ENCODE peak calls at places on chromosomes 6 and 20, in six cellular contexts. One of them, this sample, is unnamed.

GRCh38 chr6:30725713-30726505 is 5.8 kb downstream of the TUBB start:
- DNase-seq in uterus: no peak
- DNase-seq in neural progenitor cell: no peak
- DNase-seq in endodermal cell: peak
- DNase-seq in colonic mucosa: no peak
- DNase-seq in Peyer's patch: no peak
- DNase-seq in this sample: no peak

GRCh38 chr6:56361812-56362211 is 114.4 kb upstream of the COL21A1 start:
- DNase-seq in uterus: peak
- DNase-seq in endodermal cell: no peak
- DNase-seq in neural progenitor cell: no peak
- DNase-seq in colonic mucosa: no peak
- DNase-seq in Peyer's patch: no peak
- DNase-seq in this sample: no peak

GRCh38 chr6:55433446-55434130 is 106.3 kb downstream of the GFRAL start:
- DNase-seq in Peyer's patch: no peak
- DNase-seq in uterus: no peak
- DNase-seq in endodermal cell: no peak
- DNase-seq in neural progenitor cell: peak
- DNase-seq in colonic mucosa: no peak
- DNase-seq in this sample: no peak

GRCh38 chr6:107811591-107812218 is 12.4 kb downstream of the SCML4 start:
- DNase-seq in uterus: no peak
- DNase-seq in colonic mucosa: no peak
- DNase-seq in neural progenitor cell: no peak
- DNase-seq in Peyer's patch: no peak
- DNase-seq in endodermal cell: peak
- DNase-seq in this sample: no peak

GRCh38 chr6:44641344-44641743 is 253.8 kb downstream of the CDC5L start:
- DNase-seq in endodermal cell: no peak
- DNase-seq in neural progenitor cell: no peak
- DNase-seq in colonic mucosa: no peak
- DNase-seq in Peyer's patch: no peak
- DNase-seq in uterus: no peak
- DNase-seq in this sample: no peak

GRCh38 chr20:51021067-51022025 is 1.6 kb downstream of the KCNG1 start:
- DNase-seq in neural progenitor cell: peak
- DNase-seq in Peyer's patch: no peak
- DNase-seq in colonic mucosa: no peak
- DNase-seq in endodermal cell: peak
- DNase-seq in uterus: no peak
- DNase-seq in this sample: no peak

GRCh38 chr6:166307082-166307980 is 861 bp downstream of the PRR18 start:
- DNase-seq in Peyer's patch: no peak
- DNase-seq in neural progenitor cell: peak
- DNase-seq in colonic mucosa: no peak
- DNase-seq in endodermal cell: peak
- DNase-seq in uterus: no peak
- DNase-seq in this sample: no peak

GRCh38 chr6:71332012-71332411 is 43.4 kb downstream of the OGFRL1 start:
- DNase-seq in uterus: no peak
- DNase-seq in neural progenitor cell: no peak
- DNase-seq in endodermal cell: no peak
- DNase-seq in colonic mucosa: no peak
- DNase-seq in Peyer's patch: no peak
- DNase-seq in this sample: no peak

GRCh38 chr20:21251278-21251677 is 51.9 kb upstream of the XRN2 start:
- DNase-seq in neural progenitor cell: no peak
- DNase-seq in endodermal cell: no peak
- DNase-seq in colonic mucosa: no peak
- DNase-seq in Peyer's patch: no peak
- DNase-seq in uterus: no peak
- DNase-seq in this sample: no peak

GRCh38 chr6:43972915-43973304 is 154.3 kb downstream of the MRPL14 start:
- DNase-seq in Peyer's patch: peak
- DNase-seq in uterus: peak
- DNase-seq in endodermal cell: peak
- DNase-seq in neural progenitor cell: no peak
- DNase-seq in colonic mucosa: peak
- DNase-seq in this sample: peak

GRCh38 chr6:159252955-159253508 is 83.8 kb downstream of the FNDC1 start:
- DNase-seq in Peyer's patch: no peak
- DNase-seq in endodermal cell: peak
- DNase-seq in neural progenitor cell: peak
- DNase-seq in uterus: no peak
- DNase-seq in colonic mucosa: no peak
- DNase-seq in this sample: no peak

GRCh38 chr6:69647726-69648125 is 149.1 kb downstream of the LMBRD1 start:
- DNase-seq in endodermal cell: no peak
- DNase-seq in Peyer's patch: no peak
- DNase-seq in uterus: no peak
- DNase-seq in neural progenitor cell: no peak
- DNase-seq in colonic mucosa: no peak
- DNase-seq in this sample: no peak

GRCh38 chr6:111681856-111682255 is 76.2 kb upstream of the TRAF3IP2 start:
- DNase-seq in uterus: no peak
- DNase-seq in Peyer's patch: no peak
- DNase-seq in neural progenitor cell: no peak
- DNase-seq in endodermal cell: no peak
- DNase-seq in colonic mucosa: no peak
- DNase-seq in this sample: no peak

GRCh38 chr6:108694816-108695215 is 134.1 kb downstream of the FOXO3 start:
- DNase-seq in uterus: no peak
- DNase-seq in Peyer's patch: no peak
- DNase-seq in endodermal cell: no peak
- DNase-seq in neural progenitor cell: no peak
- DNase-seq in colonic mucosa: no peak
- DNase-seq in this sample: no peak

DNA sequence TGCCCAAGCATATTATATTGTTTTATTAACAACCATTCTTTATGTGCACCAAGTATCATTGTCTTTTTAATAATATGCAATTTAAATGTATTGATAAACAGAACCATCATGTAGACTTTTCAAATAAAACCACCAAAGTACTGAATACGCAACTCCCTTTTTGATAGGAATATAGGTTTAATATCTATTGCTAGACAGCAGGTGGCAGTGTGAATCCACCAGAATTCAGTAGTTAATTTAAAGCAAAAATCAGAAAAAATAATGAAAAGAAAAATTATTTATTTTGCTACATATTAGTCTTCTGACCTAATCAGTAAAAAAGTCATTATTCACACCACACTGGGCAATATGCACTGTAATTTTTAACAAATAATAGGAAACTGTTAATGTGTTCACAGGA is 143.7 kb downstream of the KLHL32 start:
- DNase-seq in colonic mucosa: no peak
- DNase-seq in endodermal cell: no peak
- DNase-seq in uterus: no peak
- DNase-seq in Peyer's patch: no peak
- DNase-seq in neural progenitor cell: peak
- DNase-seq in this sample: no peak
- H3K4me3 ChIP-seq in colonic mucosa: no peak
- H3K4me3 ChIP-seq in endodermal cell: no peak
- H3K4me3 ChIP-seq in uterus: no peak
- H3K4me3 ChIP-seq in Peyer's patch: no peak
- H3K4me3 ChIP-seq in neural progenitor cell: no peak
- H3K4me3 ChIP-seq in this sample: no peak

GRCh38 chr6:88916615-88917198 is 46.7 kb downstream of the RNGTT start:
- DNase-seq in endodermal cell: no peak
- DNase-seq in neural progenitor cell: no peak
- DNase-seq in Peyer's patch: no peak
- DNase-seq in colonic mucosa: no peak
- DNase-seq in uterus: no peak
- DNase-seq in this sample: peak

GRCh38 chr6:88921734-88922133 is 41.7 kb downstream of the RNGTT start:
- DNase-seq in colonic mucosa: no peak
- DNase-seq in uterus: no peak
- DNase-seq in neural progenitor cell: no peak
- DNase-seq in endodermal cell: no peak
- DNase-seq in Peyer's patch: no peak
- DNase-seq in this sample: no peak

GRCh38 chr6:88920777-88921728 is 42.4 kb downstream of the RNGTT start:
- DNase-seq in uterus: no peak
- DNase-seq in neural progenitor cell: no peak
- DNase-seq in Peyer's patch: no peak
- DNase-seq in endodermal cell: no peak
- DNase-seq in colonic mucosa: no peak
- DNase-seq in this sample: no peak

GRCh38 chr6:88920088-88920487 is 43.3 kb downstream of the RNGTT start:
- DNase-seq in neural progenitor cell: no peak
- DNase-seq in colonic mucosa: no peak
- DNase-seq in endodermal cell: no peak
- DNase-seq in uterus: no peak
- DNase-seq in Peyer's patch: no peak
- DNase-seq in this sample: no peak

GRCh38 chr6:88919032-88919431 is 44.4 kb downstream of the RNGTT start:
- DNase-seq in endodermal cell: no peak
- DNase-seq in colonic mucosa: no peak
- DNase-seq in Peyer's patch: no peak
- DNase-seq in uterus: no peak
- DNase-seq in neural progenitor cell: no peak
- DNase-seq in this sample: no peak
- TF ChIP-seq CTCF in endodermal cell: peak
- TF ChIP-seq CTCF in colonic mucosa: no peak
- TF ChIP-seq CTCF in Peyer's patch: no peak
- TF ChIP-seq CTCF in uterus: no peak
- TF ChIP-seq CTCF in neural progenitor cell: peak
- TF ChIP-seq CTCF in this sample: peak

GRCh38 chr6:137926207-137926731 is 59.2 kb downstream of the TNFAIP3 start:
- DNase-seq in Peyer's patch: no peak
- DNase-seq in colonic mucosa: no peak
- DNase-seq in neural progenitor cell: peak
- DNase-seq in uterus: no peak
- DNase-seq in endodermal cell: peak
- DNase-seq in this sample: peak
- H3K4me3 ChIP-seq in Peyer's patch: no peak
- H3K4me3 ChIP-seq in colonic mucosa: no peak
- H3K4me3 ChIP-seq in neural progenitor cell: no peak
- H3K4me3 ChIP-seq in uterus: no peak
- H3K4me3 ChIP-seq in endodermal cell: no peak
- H3K4me3 ChIP-seq in this sample: no peak

GRCh38 chr6:132392792-132393191 is 8.5 kb downstream of the MOXD1 start:
- DNase-seq in colonic mucosa: no peak
- DNase-seq in endodermal cell: no peak
- DNase-seq in neural progenitor cell: no peak
- DNase-seq in Peyer's patch: no peak
- DNase-seq in uterus: no peak
- DNase-seq in this sample: no peak
- TF ChIP-seq CTCF in colonic mucosa: no peak
- TF ChIP-seq CTCF in endodermal cell: peak
- TF ChIP-seq CTCF in neural progenitor cell: peak
- TF ChIP-seq CTCF in Peyer's patch: peak
- TF ChIP-seq CTCF in uterus: no peak
- TF ChIP-seq CTCF in this sample: peak

DNA sequence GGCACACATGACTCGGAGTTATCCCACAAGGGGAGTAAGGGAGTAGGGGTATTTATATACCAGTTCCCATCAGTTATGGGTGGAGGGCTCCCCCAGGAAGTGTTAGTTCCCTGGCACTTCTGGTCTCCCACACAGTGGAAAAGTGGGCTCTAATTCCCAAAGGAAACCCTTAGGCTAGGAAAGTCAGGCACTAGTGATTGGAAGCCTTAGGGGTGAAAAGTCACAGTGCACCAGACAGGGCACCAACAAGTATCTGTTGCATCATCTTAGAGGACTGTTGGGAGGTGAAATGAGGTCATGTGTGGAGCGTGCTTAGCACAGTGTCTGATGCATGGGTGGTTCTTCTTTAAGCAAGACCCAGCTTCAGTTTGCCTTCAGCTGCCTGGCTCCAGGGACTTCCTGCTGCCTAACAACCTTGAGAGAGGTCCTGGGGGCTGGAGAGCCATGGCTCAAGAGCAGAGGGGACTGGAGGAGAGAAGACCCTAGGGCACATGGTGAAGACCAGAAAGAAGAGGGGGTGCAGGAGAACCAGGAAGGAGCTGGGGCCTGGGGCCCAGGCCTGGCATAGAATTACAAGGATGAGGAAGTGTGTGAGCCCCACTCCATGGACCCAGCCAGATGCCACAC is 7.5 kb upstream of the FOXP4 start:
- DNase-seq in Peyer's patch: no peak
- DNase-seq in neural progenitor cell: no peak
- DNase-seq in uterus: no peak
- DNase-seq in colonic mucosa: no peak
- DNase-seq in endodermal cell: no peak
- DNase-seq in this sample: no peak
- H3K4me3 ChIP-seq in Peyer's patch: no peak
- H3K4me3 ChIP-seq in neural progenitor cell: no peak
- H3K4me3 ChIP-seq in uterus: no peak
- H3K4me3 ChIP-seq in colonic mucosa: no peak
- H3K4me3 ChIP-seq in endodermal cell: no peak
- H3K4me3 ChIP-seq in this sample: no peak

DNA sequence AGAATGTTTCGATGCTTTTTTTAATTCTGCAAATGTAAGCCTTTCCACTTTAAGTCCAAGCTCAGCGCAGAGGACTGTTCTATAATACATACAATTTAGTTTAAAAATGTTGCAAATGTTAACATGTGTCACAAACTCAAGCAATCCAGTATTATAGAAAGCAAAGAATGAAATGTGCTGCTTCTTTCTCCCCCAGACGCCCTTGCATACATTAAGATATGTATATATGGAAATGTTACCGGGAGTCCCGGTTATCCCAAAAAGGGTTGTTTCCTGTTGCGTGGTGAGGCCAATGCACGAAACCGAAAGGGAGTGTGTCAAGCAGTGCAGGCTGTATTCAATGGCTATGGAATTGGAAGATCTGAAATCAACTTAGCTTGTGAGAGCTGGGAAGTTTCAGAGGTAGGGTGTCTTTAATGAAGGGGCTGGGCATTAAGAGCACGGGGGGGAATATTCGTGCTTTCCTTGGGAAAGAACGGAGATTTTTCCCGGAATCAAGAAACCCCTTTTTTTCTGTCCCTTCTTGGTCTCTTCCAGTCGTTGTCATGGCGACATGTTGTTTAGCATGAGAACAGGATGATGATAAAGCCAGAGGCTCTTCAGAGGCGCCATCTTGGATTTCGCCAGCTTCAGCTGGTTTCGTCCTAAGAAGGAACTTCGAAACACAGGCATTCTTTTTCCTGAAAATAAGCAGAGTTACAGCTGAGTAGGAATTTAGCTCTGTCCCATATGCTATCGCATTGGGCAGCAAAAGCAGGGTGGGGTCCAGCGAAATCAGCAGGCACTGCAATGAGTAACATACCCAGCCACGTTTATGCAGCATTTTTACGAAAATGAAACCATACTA is 10.1 kb upstream of the NQO2 start:
- DNase-seq in colonic mucosa: peak
- DNase-seq in neural progenitor cell: peak
- DNase-seq in uterus: peak
- DNase-seq in endodermal cell: peak
- DNase-seq in Peyer's patch: peak
- DNase-seq in this sample: peak
- TF ChIP-seq CTCF in colonic mucosa: peak
- TF ChIP-seq CTCF in neural progenitor cell: no peak
- TF ChIP-seq CTCF in uterus: no peak
- TF ChIP-seq CTCF in endodermal cell: peak
- TF ChIP-seq CTCF in Peyer's patch: no peak
- TF ChIP-seq CTCF in this sample: no peak

GRCh38 chr20:22617160-22617559 is 32.8 kb upstream of the FOXA2 start:
- DNase-seq in colonic mucosa: peak
- DNase-seq in neural progenitor cell: no peak
- DNase-seq in endodermal cell: no peak
- DNase-seq in Peyer's patch: no peak
- DNase-seq in uterus: no peak
- DNase-seq in this sample: no peak
- H3K4me3 ChIP-seq in colonic mucosa: no peak
- H3K4me3 ChIP-seq in neural progenitor cell: no peak
- H3K4me3 ChIP-seq in endodermal cell: no peak
- H3K4me3 ChIP-seq in Peyer's patch: no peak
- H3K4me3 ChIP-seq in uterus: no peak
- H3K4me3 ChIP-seq in this sample: no peak

GRCh38 chr6:119351005-119351394 is 1.4 kb upstream of the MAN1A1 start:
- DNase-seq in endodermal cell: no peak
- DNase-seq in neural progenitor cell: no peak
- DNase-seq in Peyer's patch: no peak
- DNase-seq in uterus: no peak
- DNase-seq in colonic mucosa: no peak
- DNase-seq in this sample: no peak
- TF ChIP-seq CTCF in endodermal cell: peak
- TF ChIP-seq CTCF in neural progenitor cell: peak
- TF ChIP-seq CTCF in Peyer's patch: peak
- TF ChIP-seq CTCF in uterus: peak
- TF ChIP-seq CTCF in colonic mucosa: peak
- TF ChIP-seq CTCF in this sample: peak